ENCODE peak calls at places on chromosomes 6 and 20, in eight cellular contexts. G, U, N, F, D, P, C and T are unnamed samples.

GRCh38 chr6:135254471-135254870 is 73.4 kb downstream of the MYB start:
- DNase-seq in N (no peak), C (no peak), F (no peak), G (no peak), U (no peak), P (no peak), D (no peak), T (no peak)

GRCh38 chr20:46178891-46179290 is 60.8 kb downstream of the CD40 start:
- DNase-seq in F (no peak), G (no peak), D (no peak), C (no peak), U (no peak), P (no peak), N (no peak), T (no peak)

GRCh38 chr6:139369568-139370046 is 4.8 kb downstream of the CITED2 start:
- DNase-seq in D (no peak), G (peak), F (no peak), N (peak), P (no peak), U (no peak), C (no peak), T (no peak)

GRCh38 chr20:57464642-57465211 is 60.2 kb downstream of the CTCFL start:
- DNase-seq in P (no peak), U (peak), G (no peak), F (no peak), D (no peak), N (no peak), C (peak), T (no peak)

GRCh38 chr6:161273356-161273751 is 507 bp downstream of the AGPAT4 start:
- DNase-seq in D (no peak), U (no peak), C (peak), F (no peak), P (no peak), N (no peak), G (peak), T (no peak)

GRCh38 chr6:106309024-106309423 is 16.5 kb downstream of the ATG5 start:
- DNase-seq in P (no peak), N (no peak), C (no peak), D (no peak), F (no peak), G (no peak), U (no peak), T (no peak)

GRCh38 chr6:125149256-125150144 is 4.1 kb upstream of the TPD52L1 start:
- DNase-seq in N (no peak), U (no peak), D (no peak), G (no peak), F (no peak), P (no peak), C (no peak), T (no peak)

GRCh38 chr20:34549291-34549928 is 9.1 kb upstream of the MAP1LC3A start:
- DNase-seq in C (no peak), G (no peak), D (no peak), N (no peak), U (no peak), P (no peak), F (no peak), T (no peak)

GRCh38 chr20:13464702-13465101 is 174.0 kb downstream of the TASP1 start:
- DNase-seq in C (no peak), D (no peak), G (no peak), F (no peak), U (no peak), N (no peak), P (no peak), T (no peak)

GRCh38 chr6:140073456-140073855 is 699.0 kb upstream of the CITED2 start:
- DNase-seq in U (no peak), G (no peak), N (no peak), D (no peak), C (no peak), P (no peak), F (no peak), T (no peak)

GRCh38 chr6:77034161-77034560 is 429.1 kb downstream of the HTR1B start:
- DNase-seq in G (no peak), D (no peak), C (no peak), P (no peak), F (no peak), U (no peak), N (no peak), T (no peak)

GRCh38 chr6:96499781-96500180 is 21.8 kb upstream of the UFL1 start:
- DNase-seq in D (no peak), G (no peak), P (no peak), N (no peak), F (no peak), C (peak), U (no peak), T (no peak)